ENCODE peak calls at places on chromosomes 7 and 10, in four cellular contexts. K, X, F and D are unnamed samples.
A peak's percentile ranks its signal among the peaks of the same experiment; 100 is the strongest.

GRCh38 chr10:97572214-97572989 is at the start of gene ANKRD2:
- DNase-seq in K (peak; percentile 59), X (peak; percentile 68), F (peak; percentile 66), D (peak; percentile 86)

GRCh38 chr7:87831127-87831526 is 45.0 kb downstream of the SLC25A40 start:
- DNase-seq in K (no peak), X (no peak), F (no peak), D (no peak)

GRCh38 chr7:98235901-98236300 is 16.1 kb downstream of the TECPR1 start:
- DNase-seq in K (no peak), X (no peak), F (no peak), D (no peak)

GRCh38 chr10:22803201-22803895 is 89.0 kb upstream of the PIP4K2A start:
- DNase-seq in K (no peak), X (no peak), F (no peak), D (no peak)

GRCh38 chr7:41755100-41755499 is 52.2 kb upstream of the INHBA start:
- DNase-seq in K (no peak), X (no peak), F (no peak), D (no peak)

GRCh38 chr10:1102392-1102791 is 46.2 kb downstream of the WDR37 start:
- DNase-seq in K (no peak), X (no peak), F (no peak), D (no peak)

GRCh38 chr10:78229950-78230675 is 196.4 kb downstream of the RPS24 start:
- DNase-seq in K (no peak), X (no peak), F (no peak), D (no peak)

GRCh38 chr10:50605280-50606270 is 18.2 kb downstream of the SGMS1 start:
- DNase-seq in K (no peak), X (no peak), F (peak; percentile 75), D (peak; percentile 24)

GRCh38 chr10:133329401-133330202 is 7.1 kb downstream of the CALY start:
- DNase-seq in K (no peak), X (peak; percentile 71), F (peak; percentile 70), D (peak; percentile 85)

GRCh38 chr10:80187465-80188409 is 17.6 kb downstream of the ANXA11 start:
- DNase-seq in K (no peak), X (peak; percentile 60), F (peak; percentile 13), D (no peak)

GRCh38 chr10:125742465-125742864 is 23.0 kb downstream of the EDRF1 start:
- DNase-seq in K (no peak), X (no peak), F (peak; percentile 8), D (peak; percentile 2)

GRCh38 chr10:20391629-20392028 is 505.5 kb downstream of the NEBL start:
- DNase-seq in K (no peak), X (no peak), F (no peak), D (no peak)

GRCh38 chr7:27367179-27367929 is 124.8 kb downstream of the EVX1 start:
- DNase-seq in K (no peak), X (no peak), F (peak; percentile 26), D (no peak)

GRCh38 chr10:88983939-88984338 is 6.7 kb upstream of the FAS start:
- DNase-seq in K (no peak), X (no peak), F (no peak), D (no peak)

GRCh38 chr10:6204341-6205191 is 1.8 kb downstream of the PFKFB3 start:
- DNase-seq in K (no peak), X (no peak), F (no peak), D (peak; percentile 62)

GRCh38 chr7:96076350-96076707 is 245.6 kb downstream of the SLC25A13 start:
- DNase-seq in K (no peak), X (no peak), F (no peak), D (no peak)
- TF ChIP-seq RAD21 in K (no peak), X (no peak), F (no peak), D (no peak)

GRCh38 chr7:121499526-121500123 is 103.5 kb upstream of the FAM3C start:
- DNase-seq in K (no peak), X (no peak), F (no peak), D (no peak)
- TF ChIP-seq JUN in K (no peak), X (no peak), F (no peak), D (no peak)

DNA sequence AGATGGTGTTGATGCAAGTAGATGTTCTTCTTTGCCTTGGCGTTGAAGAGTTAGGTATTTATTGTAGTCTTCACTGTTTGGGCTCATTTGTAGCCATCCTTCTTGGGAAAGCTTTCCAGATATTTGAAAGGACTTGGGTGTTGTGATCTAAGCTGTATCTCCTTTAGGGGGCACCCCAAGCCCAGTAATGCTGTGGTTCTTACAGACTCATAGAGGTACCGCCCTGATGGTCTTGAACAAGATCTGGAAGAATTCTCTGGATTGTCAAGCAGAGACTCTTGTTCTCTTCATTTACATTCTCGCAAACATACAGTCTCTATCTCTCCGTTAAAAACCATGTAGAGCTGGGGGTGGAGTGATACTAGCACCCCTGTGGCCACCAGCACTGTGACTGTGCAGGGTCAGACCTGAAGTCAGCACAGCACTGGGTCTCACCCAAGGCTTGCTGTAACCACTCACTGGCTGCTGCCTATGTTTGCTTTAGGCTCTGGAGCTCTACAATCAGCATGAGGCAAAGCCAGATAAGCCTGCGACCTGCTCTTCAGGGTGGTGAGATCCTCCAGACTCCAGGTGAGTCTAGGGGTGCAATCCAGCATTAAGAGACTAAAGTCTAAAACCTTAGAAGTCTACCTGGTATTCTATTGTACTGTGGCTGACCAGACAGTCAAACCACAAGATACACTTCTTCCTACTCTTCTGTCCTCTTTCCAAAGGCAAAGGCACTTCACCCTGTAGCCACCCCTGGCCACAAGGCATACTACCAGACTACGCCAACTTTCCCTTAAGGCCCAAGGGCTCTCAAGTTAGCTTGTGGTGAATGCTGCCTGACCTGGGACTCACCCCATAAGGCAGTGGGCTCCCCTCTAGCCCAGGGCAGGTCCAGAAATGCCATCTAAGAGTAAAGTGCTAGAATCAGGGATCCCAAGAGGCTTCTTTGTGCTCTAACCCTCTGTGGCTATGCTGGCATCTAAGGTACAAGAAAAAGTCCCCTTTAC is 209.7 kb upstream of the TMEM196 start:
- DNase-seq in K (no peak), X (no peak), F (peak; percentile 6), D (peak; percentile 69)
- TF ChIP-seq RAD21 in K (peak; percentile 90), X (peak; percentile 45), F (no peak), D (peak; percentile 45)

GRCh38 chr10:86232646-86233045 is 133.9 kb downstream of the GRID1 start:
- DNase-seq in K (no peak), X (no peak), F (no peak), D (no peak)

GRCh38 chr10:86234553-86235270 is 131.9 kb downstream of the GRID1 start:
- DNase-seq in K (no peak), X (no peak), F (no peak), D (no peak)

GRCh38 chr10:86231796-86232560 is 134.6 kb downstream of the GRID1 start:
- DNase-seq in K (no peak), X (no peak), F (no peak), D (no peak)

GRCh38 chr10:86234102-86234501 is 132.5 kb downstream of the GRID1 start:
- DNase-seq in K (no peak), X (no peak), F (no peak), D (no peak)

DNA sequence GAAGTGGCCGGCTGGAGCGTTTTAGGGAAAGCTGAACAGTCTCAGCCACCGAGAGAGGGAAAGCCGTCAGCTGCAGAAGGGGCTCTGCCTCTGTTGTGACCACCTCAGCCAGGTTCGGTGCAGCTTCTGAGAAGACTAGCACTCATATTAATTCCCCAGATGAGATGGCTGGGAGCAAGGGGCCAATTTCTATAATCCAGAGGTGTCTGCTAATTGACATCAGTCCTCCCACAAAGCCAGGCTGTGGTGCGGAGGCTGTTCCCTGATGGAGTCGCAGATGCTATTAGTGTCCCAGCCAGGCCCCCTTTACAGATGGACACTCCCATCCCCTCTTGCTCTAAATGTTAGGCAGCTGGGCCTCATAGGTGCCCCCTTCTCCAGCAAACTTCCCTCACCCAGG is 133.5 kb downstream of the GRID1 start:
- DNase-seq in K (no peak), X (no peak), F (no peak), D (no peak)
- TF ChIP-seq JUN in K (no peak), X (no peak), F (no peak), D (no peak)

GRCh38 chr10:112229901-112230300 is 46.3 kb upstream of the GPAM start:
- DNase-seq in K (no peak), X (no peak), F (no peak), D (no peak)

GRCh38 chr10:112231602-112232001 is 48.0 kb upstream of the GPAM start:
- DNase-seq in K (no peak), X (no peak), F (no peak), D (no peak)

GRCh38 chr10:112232670-112233069 is 49.1 kb upstream of the GPAM start:
- DNase-seq in K (no peak), X (no peak), F (no peak), D (no peak)

GRCh38 chr10:112229096-112229495 is 45.5 kb upstream of the GPAM start:
- DNase-seq in K (no peak), X (no peak), F (no peak), D (no peak)

DNA sequence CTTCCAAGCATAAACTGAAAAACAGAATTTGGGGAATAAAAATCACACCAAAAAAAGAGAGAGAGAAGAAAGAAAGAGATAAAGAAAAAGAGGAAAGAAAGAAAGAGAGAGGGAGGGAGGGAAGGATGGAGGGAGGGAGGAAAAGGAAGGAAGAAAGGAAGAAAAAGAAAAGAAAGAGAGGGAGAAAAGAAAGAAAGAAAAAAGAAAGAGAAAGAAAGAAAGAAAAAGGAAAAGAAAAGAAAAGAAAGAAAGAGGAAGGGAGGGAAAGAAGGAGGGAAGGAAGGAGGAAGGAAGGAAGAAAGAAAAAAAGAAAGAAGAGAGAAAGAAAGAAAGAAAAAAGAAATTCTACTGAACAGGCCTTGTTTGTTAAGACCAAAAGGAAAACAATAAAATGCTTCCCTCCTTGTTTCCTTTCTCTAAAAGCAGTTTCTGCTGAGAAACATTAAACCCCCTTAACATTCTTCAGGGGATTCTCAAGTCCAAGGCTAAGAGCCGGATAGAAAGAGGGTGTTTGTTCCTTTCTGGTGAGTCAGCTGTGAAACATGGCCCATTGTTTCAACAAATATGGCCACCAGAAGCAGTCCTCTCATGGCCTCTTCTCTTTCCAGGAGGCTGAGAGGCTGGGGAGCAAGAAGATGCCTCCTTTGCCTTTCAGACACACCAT is 46.9 kb upstream of the GPAM start:
- DNase-seq in K (no peak), X (no peak), F (peak; percentile 59), D (no peak)
- TF ChIP-seq RAD21 in K (no peak), X (no peak), F (no peak), D (no peak)

GRCh38 chr10:28600056-28600455 is 67.1 kb downstream of the WAC start:
- DNase-seq in K (no peak), X (no peak), F (no peak), D (no peak)
- TF ChIP-seq JUN in K (no peak), X (no peak), F (no peak), D (no peak)